ENCODE peak calls at places on chromosomes 5 and 9, in eight cellular contexts. One of them, this sample, is unnamed.
A peak's percentile ranks its signal among the peaks of the same experiment; 100 is the strongest.

GRCh38 chr9:93303258-93303771 is 119.4 kb downstream of the WNK2 start:
- DNase-seq in foreskin fibroblast: no peak
- DNase-seq in stimulated activated CD8-positive, alpha-beta memory T cell treated with anti-CD3 and anti-CD28 coated beads, Interleukin-7, amount 100 ng/mL, for 1 hour: no peak
- DNase-seq in HTR-8/SVneo: no peak
- DNase-seq in CD8-positive, alpha-beta memory T cell: no peak
- DNase-seq in EH: no peak
- DNase-seq in NCI-H69: no peak
- DNase-seq in hypothalamus: no peak
- DNase-seq in this sample: no peak

GRCh38 chr5:149100331-149100730 is 37.5 kb upstream of the SH3TC2 start:
- DNase-seq in foreskin fibroblast: no peak
- DNase-seq in stimulated activated CD8-positive, alpha-beta memory T cell treated with anti-CD3 and anti-CD28 coated beads, Interleukin-7, amount 100 ng/mL, for 1 hour: no peak
- DNase-seq in HTR-8/SVneo: no peak
- DNase-seq in CD8-positive, alpha-beta memory T cell: no peak
- DNase-seq in EH: no peak
- DNase-seq in NCI-H69: no peak
- DNase-seq in hypothalamus: no peak
- DNase-seq in this sample: no peak

GRCh38 chr5:176743136-176743827 is 67.1 kb upstream of the UNC5A start:
- DNase-seq in foreskin fibroblast: no peak
- DNase-seq in stimulated activated CD8-positive, alpha-beta memory T cell treated with anti-CD3 and anti-CD28 coated beads, Interleukin-7, amount 100 ng/mL, for 1 hour: no peak
- DNase-seq in HTR-8/SVneo: no peak
- DNase-seq in CD8-positive, alpha-beta memory T cell: no peak
- DNase-seq in EH: no peak
- DNase-seq in NCI-H69: peak; percentile 84
- DNase-seq in hypothalamus: no peak
- DNase-seq in this sample: no peak

GRCh38 chr9:134611046-134611445 is 30.6 kb upstream of the COL5A1 start:
- DNase-seq in foreskin fibroblast: no peak
- DNase-seq in stimulated activated CD8-positive, alpha-beta memory T cell treated with anti-CD3 and anti-CD28 coated beads, Interleukin-7, amount 100 ng/mL, for 1 hour: no peak
- DNase-seq in HTR-8/SVneo: no peak
- DNase-seq in CD8-positive, alpha-beta memory T cell: no peak
- DNase-seq in EH: no peak
- DNase-seq in NCI-H69: no peak
- DNase-seq in hypothalamus: no peak
- DNase-seq in this sample: no peak

GRCh38 chr5:88692979-88693932 is 189.7 kb downstream of the MEF2C start:
- DNase-seq in foreskin fibroblast: no peak
- DNase-seq in stimulated activated CD8-positive, alpha-beta memory T cell treated with anti-CD3 and anti-CD28 coated beads, Interleukin-7, amount 100 ng/mL, for 1 hour: no peak
- DNase-seq in HTR-8/SVneo: no peak
- DNase-seq in CD8-positive, alpha-beta memory T cell: no peak
- DNase-seq in EH: peak; percentile 6
- DNase-seq in NCI-H69: peak; percentile 88
- DNase-seq in hypothalamus: no peak
- DNase-seq in this sample: no peak

GRCh38 chr9:120905794-120906248 is 20.8 kb downstream of the TRAF1 start:
- DNase-seq in foreskin fibroblast: no peak
- DNase-seq in stimulated activated CD8-positive, alpha-beta memory T cell treated with anti-CD3 and anti-CD28 coated beads, Interleukin-7, amount 100 ng/mL, for 1 hour: no peak
- DNase-seq in HTR-8/SVneo: no peak
- DNase-seq in CD8-positive, alpha-beta memory T cell: peak; percentile 51
- DNase-seq in EH: no peak
- DNase-seq in NCI-H69: peak; percentile 41
- DNase-seq in hypothalamus: no peak
- DNase-seq in this sample: no peak

GRCh38 chr5:143442398-143442797 is 38.9 kb upstream of the NR3C1 start:
- DNase-seq in foreskin fibroblast: peak; percentile 41
- DNase-seq in stimulated activated CD8-positive, alpha-beta memory T cell treated with anti-CD3 and anti-CD28 coated beads, Interleukin-7, amount 100 ng/mL, for 1 hour: no peak
- DNase-seq in HTR-8/SVneo: no peak
- DNase-seq in CD8-positive, alpha-beta memory T cell: no peak
- DNase-seq in EH: peak; percentile 63
- DNase-seq in NCI-H69: no peak
- DNase-seq in hypothalamus: no peak
- DNase-seq in this sample: no peak

GRCh38 chr5:82054004-82054710 is 82.3 kb downstream of the ATG10 start:
- DNase-seq in foreskin fibroblast: no peak
- DNase-seq in stimulated activated CD8-positive, alpha-beta memory T cell treated with anti-CD3 and anti-CD28 coated beads, Interleukin-7, amount 100 ng/mL, for 1 hour: no peak
- DNase-seq in HTR-8/SVneo: no peak
- DNase-seq in CD8-positive, alpha-beta memory T cell: no peak
- DNase-seq in EH: no peak
- DNase-seq in NCI-H69: no peak
- DNase-seq in hypothalamus: no peak
- DNase-seq in this sample: no peak

GRCh38 chr9:132977626-132978450 is 656 bp upstream of the GFI1B start:
- DNase-seq in foreskin fibroblast: peak; percentile 29
- DNase-seq in stimulated activated CD8-positive, alpha-beta memory T cell treated with anti-CD3 and anti-CD28 coated beads, Interleukin-7, amount 100 ng/mL, for 1 hour: peak; percentile 24
- DNase-seq in HTR-8/SVneo: peak; percentile 69
- DNase-seq in CD8-positive, alpha-beta memory T cell: peak; percentile 45
- DNase-seq in EH: peak; percentile 47
- DNase-seq in NCI-H69: peak; percentile 77
- DNase-seq in hypothalamus: no peak
- DNase-seq in this sample: peak; percentile 52

GRCh38 chr5:80930940-80931339 is 29.2 kb upstream of the RASGRF2 start:
- DNase-seq in foreskin fibroblast: no peak
- DNase-seq in stimulated activated CD8-positive, alpha-beta memory T cell treated with anti-CD3 and anti-CD28 coated beads, Interleukin-7, amount 100 ng/mL, for 1 hour: no peak
- DNase-seq in HTR-8/SVneo: no peak
- DNase-seq in CD8-positive, alpha-beta memory T cell: no peak
- DNase-seq in EH: no peak
- DNase-seq in NCI-H69: peak; percentile 64
- DNase-seq in hypothalamus: no peak
- DNase-seq in this sample: no peak

GRCh38 chr9:109283012-109283411 is 37.8 kb downstream of the EPB41L4B start:
- DNase-seq in foreskin fibroblast: no peak
- DNase-seq in stimulated activated CD8-positive, alpha-beta memory T cell treated with anti-CD3 and anti-CD28 coated beads, Interleukin-7, amount 100 ng/mL, for 1 hour: no peak
- DNase-seq in HTR-8/SVneo: no peak
- DNase-seq in CD8-positive, alpha-beta memory T cell: no peak
- DNase-seq in EH: no peak
- DNase-seq in NCI-H69: no peak
- DNase-seq in hypothalamus: no peak
- DNase-seq in this sample: no peak

GRCh38 chr5:180629703-180630382 is 19.6 kb downstream of the FLT4 start:
- DNase-seq in foreskin fibroblast: no peak
- DNase-seq in stimulated activated CD8-positive, alpha-beta memory T cell treated with anti-CD3 and anti-CD28 coated beads, Interleukin-7, amount 100 ng/mL, for 1 hour: no peak
- DNase-seq in HTR-8/SVneo: no peak
- DNase-seq in CD8-positive, alpha-beta memory T cell: no peak
- DNase-seq in EH: no peak
- DNase-seq in NCI-H69: no peak
- DNase-seq in hypothalamus: no peak
- DNase-seq in this sample: no peak

GRCh38 chr9:91727316-91727861 is 222.6 kb downstream of the ROR2 start:
- DNase-seq in foreskin fibroblast: peak; percentile 14
- DNase-seq in stimulated activated CD8-positive, alpha-beta memory T cell treated with anti-CD3 and anti-CD28 coated beads, Interleukin-7, amount 100 ng/mL, for 1 hour: no peak
- DNase-seq in HTR-8/SVneo: peak; percentile 65
- DNase-seq in CD8-positive, alpha-beta memory T cell: peak; percentile 16
- DNase-seq in EH: peak; percentile 59
- DNase-seq in NCI-H69: peak; percentile 58
- DNase-seq in hypothalamus: no peak
- DNase-seq in this sample: no peak

GRCh38 chr9:128341435-128341849 is 1.1 kb downstream of the SLC27A4 start:
- DNase-seq in foreskin fibroblast: peak; percentile 54
- DNase-seq in stimulated activated CD8-positive, alpha-beta memory T cell treated with anti-CD3 and anti-CD28 coated beads, Interleukin-7, amount 100 ng/mL, for 1 hour: peak; percentile 27
- DNase-seq in HTR-8/SVneo: peak; percentile 81
- DNase-seq in CD8-positive, alpha-beta memory T cell: peak; percentile 63
- DNase-seq in EH: peak; percentile 76
- DNase-seq in NCI-H69: peak; percentile 90
- DNase-seq in hypothalamus: no peak
- DNase-seq in this sample: peak; percentile 49

GRCh38 chr9:95852059-95853032 is 23.1 kb upstream of the ERCC6L2 start:
- DNase-seq in foreskin fibroblast: peak; percentile 50
- DNase-seq in stimulated activated CD8-positive, alpha-beta memory T cell treated with anti-CD3 and anti-CD28 coated beads, Interleukin-7, amount 100 ng/mL, for 1 hour: no peak
- DNase-seq in HTR-8/SVneo: no peak
- DNase-seq in CD8-positive, alpha-beta memory T cell: no peak
- DNase-seq in EH: peak; percentile 78
- DNase-seq in NCI-H69: peak; percentile 6
- DNase-seq in hypothalamus: no peak
- DNase-seq in this sample: no peak

GRCh38 chr5:79878721-79879336 is 112.2 kb downstream of the MTX3 start:
- DNase-seq in foreskin fibroblast: no peak
- DNase-seq in stimulated activated CD8-positive, alpha-beta memory T cell treated with anti-CD3 and anti-CD28 coated beads, Interleukin-7, amount 100 ng/mL, for 1 hour: no peak
- DNase-seq in HTR-8/SVneo: peak; percentile 12
- DNase-seq in CD8-positive, alpha-beta memory T cell: peak; percentile 4
- DNase-seq in EH: peak; percentile 15
- DNase-seq in NCI-H69: peak; percentile 44
- DNase-seq in hypothalamus: no peak
- DNase-seq in this sample: no peak

GRCh38 chr9:131310833-131311554 is 21.5 kb downstream of the PLPP7 start:
- DNase-seq in foreskin fibroblast: no peak
- DNase-seq in stimulated activated CD8-positive, alpha-beta memory T cell treated with anti-CD3 and anti-CD28 coated beads, Interleukin-7, amount 100 ng/mL, for 1 hour: peak; percentile 4
- DNase-seq in HTR-8/SVneo: no peak
- DNase-seq in CD8-positive, alpha-beta memory T cell: peak; percentile 70
- DNase-seq in EH: no peak
- DNase-seq in NCI-H69: peak; percentile 49
- DNase-seq in hypothalamus: no peak
- DNase-seq in this sample: peak; percentile 41

GRCh38 chr9:137295313-137296213 is 6.5 kb downstream of the NRARP start:
- DNase-seq in foreskin fibroblast: no peak
- DNase-seq in stimulated activated CD8-positive, alpha-beta memory T cell treated with anti-CD3 and anti-CD28 coated beads, Interleukin-7, amount 100 ng/mL, for 1 hour: no peak
- DNase-seq in HTR-8/SVneo: peak; percentile 67
- DNase-seq in CD8-positive, alpha-beta memory T cell: peak; percentile 49
- DNase-seq in EH: peak; percentile 30
- DNase-seq in NCI-H69: peak; percentile 63
- DNase-seq in hypothalamus: no peak
- DNase-seq in this sample: peak; percentile 25

GRCh38 chr9:31894008-31894407 is 490.4 kb upstream of the ACO1 start:
- DNase-seq in foreskin fibroblast: no peak
- DNase-seq in stimulated activated CD8-positive, alpha-beta memory T cell treated with anti-CD3 and anti-CD28 coated beads, Interleukin-7, amount 100 ng/mL, for 1 hour: no peak
- DNase-seq in HTR-8/SVneo: no peak
- DNase-seq in CD8-positive, alpha-beta memory T cell: no peak
- DNase-seq in EH: no peak
- DNase-seq in NCI-H69: no peak
- DNase-seq in hypothalamus: no peak
- DNase-seq in this sample: no peak

GRCh38 chr9:116163293-116164055 is 9.9 kb downstream of the PAPPA start:
- DNase-seq in foreskin fibroblast: no peak
- DNase-seq in stimulated activated CD8-positive, alpha-beta memory T cell treated with anti-CD3 and anti-CD28 coated beads, Interleukin-7, amount 100 ng/mL, for 1 hour: no peak
- DNase-seq in HTR-8/SVneo: no peak
- DNase-seq in CD8-positive, alpha-beta memory T cell: no peak
- DNase-seq in EH: no peak
- DNase-seq in NCI-H69: peak; percentile 37
- DNase-seq in hypothalamus: no peak
- DNase-seq in this sample: no peak

GRCh38 chr5:77232959-77233358 is 22.5 kb downstream of the PDE8B start:
- DNase-seq in foreskin fibroblast: no peak
- DNase-seq in stimulated activated CD8-positive, alpha-beta memory T cell treated with anti-CD3 and anti-CD28 coated beads, Interleukin-7, amount 100 ng/mL, for 1 hour: no peak
- DNase-seq in HTR-8/SVneo: no peak
- DNase-seq in CD8-positive, alpha-beta memory T cell: no peak
- DNase-seq in EH: peak; percentile 38
- DNase-seq in NCI-H69: peak; percentile 25
- DNase-seq in hypothalamus: no peak
- DNase-seq in this sample: no peak

GRCh38 chr5:38607930-38608545 is 51.6 kb upstream of the LIFR start:
- DNase-seq in foreskin fibroblast: peak; percentile 27
- DNase-seq in stimulated activated CD8-positive, alpha-beta memory T cell treated with anti-CD3 and anti-CD28 coated beads, Interleukin-7, amount 100 ng/mL, for 1 hour: no peak
- DNase-seq in HTR-8/SVneo: peak; percentile 42
- DNase-seq in CD8-positive, alpha-beta memory T cell: no peak
- DNase-seq in EH: peak; percentile 19
- DNase-seq in NCI-H69: no peak
- DNase-seq in hypothalamus: no peak
- DNase-seq in this sample: no peak

GRCh38 chr5:67095346-67095871 is 101.2 kb downstream of the CD180 start:
- DNase-seq in foreskin fibroblast: peak; percentile 20
- DNase-seq in stimulated activated CD8-positive, alpha-beta memory T cell treated with anti-CD3 and anti-CD28 coated beads, Interleukin-7, amount 100 ng/mL, for 1 hour: no peak
- DNase-seq in HTR-8/SVneo: no peak
- DNase-seq in CD8-positive, alpha-beta memory T cell: no peak
- DNase-seq in EH: peak; percentile 42
- DNase-seq in NCI-H69: peak; percentile 81
- DNase-seq in hypothalamus: no peak
- DNase-seq in this sample: no peak